ENCODE peak calls at places on chromosomes 11 and 22, in ten cellular contexts. L, E, M, B, I, W, T, Q, V and S are unnamed samples.

GRCh38 chr11:65718964-65719492 is 1.6 kb downstream of the RNASEH2C start:
- DNase-seq in I (peak; percentile 20), E (peak; percentile 9), T (no peak), M (peak; percentile 12), B (peak; percentile 32), W (peak; percentile 50), L (peak; percentile 24), V (peak; percentile 42), Q (no peak), S (no peak)

GRCh38 chr11:102590646-102591045 is 34.5 kb downstream of the MMP20 start:
- DNase-seq in I (no peak), W (no peak), B (no peak), T (no peak), L (no peak), V (no peak), M (no peak), E (no peak), Q (no peak), S (no peak)

GRCh38 chr11:116813170-116813569 is 9.9 kb downstream of the APOA4 start:
- DNase-seq in B (no peak), V (no peak), T (no peak), Q (no peak), E (no peak), L (no peak), I (no peak), W (no peak), M (no peak), S (no peak)

GRCh38 chr11:67367014-67367835 is 6.2 kb downstream of the CLCF1 start:
- DNase-seq in Q (no peak), V (peak; percentile 61), I (peak; percentile 62), B (no peak), E (no peak), W (peak; percentile 79), L (no peak), M (no peak), T (no peak), S (no peak)

GRCh38 chr11:97990162-97990920 is 1030.4 kb upstream of the CNTN5 start:
- DNase-seq in T (no peak), I (peak; percentile 66), B (peak; percentile 44), W (peak; percentile 43), V (peak; percentile 6), M (peak; percentile 12), E (no peak), L (no peak), Q (no peak), S (no peak)

GRCh38 chr11:134437821-134438220 is 25.8 kb upstream of the B3GAT1 start:
- DNase-seq in B (no peak), M (no peak), L (no peak), Q (no peak), I (no peak), E (no peak), T (no peak), V (no peak), W (no peak), S (no peak)

GRCh38 chr22:18109410-18110193 is 1.0 kb upstream of the TUBA8 start:
- DNase-seq in E (no peak), L (no peak), B (no peak), T (no peak), I (no peak), V (no peak), M (no peak), W (no peak), Q (no peak), S (no peak)

GRCh38 chr11:86938900-86939880 is 16.0 kb downstream of the FZD4 start:
- DNase-seq in B (peak; percentile 84), I (no peak), M (peak; percentile 31), V (peak; percentile 75), Q (peak; percentile 38), T (no peak), W (peak; percentile 77), L (peak; percentile 32), E (no peak), S (peak; percentile 21)

GRCh38 chr11:5620606-5621521 is 3.9 kb upstream of the TRIM34 start:
- DNase-seq in W (peak; percentile 87), Q (no peak), M (peak; percentile 84), L (no peak), E (no peak), V (peak; percentile 76), I (peak; percentile 93), T (no peak), B (peak; percentile 92), S (no peak)

GRCh38 chr11:129589190-129589589 is 213.5 kb downstream of the BARX2 start:
- DNase-seq in T (no peak), E (peak; percentile 17), M (no peak), W (no peak), V (no peak), I (no peak), L (no peak), B (no peak), Q (no peak), S (no peak)

GRCh38 chr11:113773092-113773415 is 438 bp downstream of the ZW10 start:
- DNase-seq in V (peak; percentile 41), I (peak; percentile 49), W (peak; percentile 34), T (no peak), L (no peak), B (peak; percentile 24), M (no peak), E (peak; percentile 23), Q (no peak), S (no peak)

GRCh38 chr11:1508986-1509385 is 22.4 kb upstream of the MOB2 start:
- DNase-seq in L (no peak), T (no peak), Q (no peak), M (no peak), E (no peak), W (no peak), I (no peak), V (no peak), B (no peak), S (no peak)

GRCh38 chr11:65522640-65523322 is 2.1 kb upstream of the SCYL1 start:
- DNase-seq in W (peak; percentile 51), Q (peak; percentile 13), T (no peak), E (no peak), L (no peak), B (no peak), M (no peak), I (no peak), V (peak; percentile 58), S (no peak)

GRCh38 chr11:22809893-22810292 is 19.7 kb downstream of the SVIP start:
- DNase-seq in Q (no peak), B (no peak), E (no peak), L (no peak), T (no peak), W (no peak), V (no peak), M (no peak), I (no peak), S (no peak)

GRCh38 chr11:15843309-15843857 is 513.0 kb downstream of the SOX6 start:
- DNase-seq in Q (no peak), E (no peak), B (no peak), I (peak; percentile 72), W (peak; percentile 45), L (peak; percentile 53), M (peak; percentile 38), V (peak; percentile 71), T (no peak), S (no peak)

GRCh38 chr11:32288276-32288675 is 147.1 kb downstream of the WT1 start:
- DNase-seq in W (no peak), I (no peak), V (no peak), E (peak; percentile 12), M (no peak), Q (no peak), L (no peak), B (no peak), T (no peak), S (no peak)
- TF ChIP-seq CTCF in W (no peak), I (no peak), V (no peak), E (peak; percentile 34), M (no peak), Q (no peak), L (no peak), B (no peak), T (no peak), S (peak; percentile 15)

DNA sequence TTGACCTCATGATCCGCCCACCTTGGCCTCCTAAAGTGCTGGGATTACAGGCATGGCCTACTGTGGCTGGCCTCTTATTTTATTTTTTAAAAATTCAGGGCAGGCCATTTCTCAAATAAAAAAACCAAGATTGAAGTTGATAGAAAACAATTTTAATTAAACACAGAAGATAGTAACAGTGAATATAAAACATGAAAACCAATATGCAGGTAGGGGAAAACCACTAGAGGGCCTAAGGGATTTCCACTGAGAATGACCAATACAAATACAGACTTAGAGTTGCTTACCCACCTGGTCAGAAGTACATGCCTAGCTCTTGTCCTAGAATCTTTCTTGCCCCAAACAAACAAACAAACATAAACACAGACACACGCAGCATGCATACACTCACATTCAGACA is 1.7 kb upstream of the RTCB start:
- DNase-seq in I (peak; percentile 25), L (no peak), Q (peak; percentile 45), B (peak; percentile 46), W (peak; percentile 29), V (peak; percentile 34), E (no peak), M (peak; percentile 12), T (no peak), S (no peak)
- TF ChIP-seq CTCF in I (peak; percentile 43), L (no peak), Q (peak; percentile 20), B (peak; percentile 51), W (peak; percentile 33), V (peak; percentile 46), E (no peak), M (peak; percentile 61), T (no peak), S (peak; percentile 43)

GRCh38 chr11:60942970-60943565 is 8.9 kb downstream of the SLC15A3 start:
- DNase-seq in B (no peak), V (no peak), E (no peak), T (no peak), I (peak; percentile 26), L (no peak), Q (no peak), W (no peak), M (peak; percentile 67), S (no peak)

GRCh38 chr11:60946601-60947265 is 5.2 kb downstream of the SLC15A3 start:
- DNase-seq in Q (no peak), T (no peak), L (no peak), B (no peak), V (no peak), W (no peak), I (no peak), M (no peak), E (no peak), S (no peak)

GRCh38 chr11:60945295-60945667 is 6.7 kb downstream of the SLC15A3 start:
- DNase-seq in W (no peak), V (no peak), T (no peak), L (no peak), B (no peak), I (no peak), E (no peak), Q (no peak), M (no peak), S (no peak)

GRCh38 chr11:60942207-60942606 is 9.8 kb downstream of the SLC15A3 start:
- DNase-seq in I (no peak), V (no peak), L (no peak), Q (no peak), W (no peak), T (no peak), B (no peak), M (no peak), E (no peak), S (no peak)

GRCh38 chr11:60944504-60945294 is 7.3 kb downstream of the SLC15A3 start:
- DNase-seq in I (no peak), L (no peak), E (no peak), B (no peak), V (no peak), Q (no peak), W (no peak), T (no peak), M (no peak), S (no peak)
- TF ChIP-seq CTCF in I (no peak), L (no peak), E (peak; percentile 14), B (peak; percentile 36), V (peak; percentile 21), Q (peak; percentile 18), W (peak; percentile 34), T (no peak), M (peak; percentile 21), S (peak; percentile 46)

GRCh38 chr11:10623797-10624761 is 55.6 kb upstream of the LYVE1 start:
- DNase-seq in T (no peak), W (peak; percentile 32), I (no peak), M (no peak), L (peak; percentile 41), V (peak; percentile 38), B (peak; percentile 16), E (peak; percentile 75), Q (peak; percentile 67), S (no peak)
- TF ChIP-seq CTCF in T (no peak), W (peak; percentile 44), I (peak; percentile 54), M (peak; percentile 46), L (no peak), V (peak; percentile 50), B (peak; percentile 47), E (no peak), Q (peak; percentile 31), S (peak; percentile 58)